ENCODE peak calls at places on chromosomes 6 and 20, in nine cellular contexts. One of them, this sample, is unnamed.

GRCh38 chr6:73796881-73797280 is 100.9 kb downstream of the CD109 start:
- DNase-seq in dorsolateral prefrontal cortex: no peak
- DNase-seq in fibroblast of mammary gland: peak; percentile 16
- DNase-seq in WERI-Rb-1: no peak
- DNase-seq in fibroblast of the aortic adventitia: no peak
- DNase-seq in psoas muscle: no peak
- DNase-seq in ovary: no peak
- DNase-seq in Caco-2: no peak
- DNase-seq in fibroblast of pulmonary artery: no peak
- DNase-seq in this sample: no peak

GRCh38 chr6:31610891-31611425 is 4.1 kb upstream of the AIF1 start:
- DNase-seq in WERI-Rb-1: no peak
- DNase-seq in fibroblast of mammary gland: peak; percentile 38
- DNase-seq in dorsolateral prefrontal cortex: no peak
- DNase-seq in fibroblast of pulmonary artery: no peak
- DNase-seq in ovary: no peak
- DNase-seq in psoas muscle: no peak
- DNase-seq in Caco-2: no peak
- DNase-seq in fibroblast of the aortic adventitia: no peak
- DNase-seq in this sample: peak; percentile 78

GRCh38 chr6:167898673-167899311 is 72.1 kb downstream of the AFDN start:
- DNase-seq in fibroblast of pulmonary artery: peak; percentile 70
- DNase-seq in dorsolateral prefrontal cortex: no peak
- DNase-seq in psoas muscle: no peak
- DNase-seq in WERI-Rb-1: no peak
- DNase-seq in ovary: no peak
- DNase-seq in fibroblast of mammary gland: peak; percentile 66
- DNase-seq in fibroblast of the aortic adventitia: peak; percentile 71
- DNase-seq in Caco-2: no peak
- DNase-seq in this sample: peak; percentile 59

GRCh38 chr6:35292494-35292893 is 5.1 kb upstream of the DEF6 start:
- DNase-seq in WERI-Rb-1: no peak
- DNase-seq in fibroblast of mammary gland: no peak
- DNase-seq in fibroblast of the aortic adventitia: no peak
- DNase-seq in psoas muscle: no peak
- DNase-seq in fibroblast of pulmonary artery: no peak
- DNase-seq in Caco-2: no peak
- DNase-seq in dorsolateral prefrontal cortex: no peak
- DNase-seq in ovary: no peak
- DNase-seq in this sample: no peak

GRCh38 chr20:35669221-35669620 is 4.5 kb upstream of the CPNE1 start:
- DNase-seq in fibroblast of pulmonary artery: no peak
- DNase-seq in ovary: no peak
- DNase-seq in Caco-2: no peak
- DNase-seq in fibroblast of mammary gland: no peak
- DNase-seq in psoas muscle: no peak
- DNase-seq in WERI-Rb-1: no peak
- DNase-seq in fibroblast of the aortic adventitia: no peak
- DNase-seq in dorsolateral prefrontal cortex: no peak
- DNase-seq in this sample: no peak

GRCh38 chr20:37988555-37988954 is 44.7 kb downstream of the TTI1 start:
- DNase-seq in psoas muscle: no peak
- DNase-seq in dorsolateral prefrontal cortex: no peak
- DNase-seq in WERI-Rb-1: no peak
- DNase-seq in Caco-2: no peak
- DNase-seq in fibroblast of pulmonary artery: no peak
- DNase-seq in ovary: no peak
- DNase-seq in fibroblast of the aortic adventitia: no peak
- DNase-seq in fibroblast of mammary gland: no peak
- DNase-seq in this sample: peak; percentile 5

GRCh38 chr6:140225587-140226438 is 851.4 kb upstream of the CITED2 start:
- DNase-seq in dorsolateral prefrontal cortex: no peak
- DNase-seq in fibroblast of the aortic adventitia: peak; percentile 84
- DNase-seq in Caco-2: no peak
- DNase-seq in fibroblast of mammary gland: peak; percentile 67
- DNase-seq in fibroblast of pulmonary artery: peak; percentile 35
- DNase-seq in psoas muscle: no peak
- DNase-seq in WERI-Rb-1: no peak
- DNase-seq in ovary: no peak
- DNase-seq in this sample: peak; percentile 57

GRCh38 chr20:59173938-59174496 is 10.4 kb downstream of the ZNF831 start:
- DNase-seq in fibroblast of pulmonary artery: no peak
- DNase-seq in Caco-2: no peak
- DNase-seq in psoas muscle: no peak
- DNase-seq in WERI-Rb-1: peak; percentile 72
- DNase-seq in ovary: no peak
- DNase-seq in fibroblast of the aortic adventitia: no peak
- DNase-seq in dorsolateral prefrontal cortex: no peak
- DNase-seq in fibroblast of mammary gland: no peak
- DNase-seq in this sample: no peak

GRCh38 chr20:33828912-33829560 is 17.9 kb downstream of the CHMP4B start:
- DNase-seq in fibroblast of pulmonary artery: no peak
- DNase-seq in fibroblast of the aortic adventitia: no peak
- DNase-seq in Caco-2: peak; percentile 57
- DNase-seq in ovary: no peak
- DNase-seq in dorsolateral prefrontal cortex: no peak
- DNase-seq in psoas muscle: no peak
- DNase-seq in WERI-Rb-1: no peak
- DNase-seq in fibroblast of mammary gland: no peak
- DNase-seq in this sample: no peak

GRCh38 chr6:67880939-67881705 is 754.0 kb upstream of the ADGRB3 start:
- DNase-seq in fibroblast of mammary gland: peak; percentile 27
- DNase-seq in Caco-2: no peak
- DNase-seq in fibroblast of the aortic adventitia: peak; percentile 8
- DNase-seq in fibroblast of pulmonary artery: peak; percentile 25
- DNase-seq in dorsolateral prefrontal cortex: no peak
- DNase-seq in ovary: no peak
- DNase-seq in psoas muscle: no peak
- DNase-seq in WERI-Rb-1: no peak
- DNase-seq in this sample: no peak

GRCh38 chr6:4788953-4789584 is 12.9 kb downstream of the CDYL start:
- DNase-seq in dorsolateral prefrontal cortex: no peak
- DNase-seq in psoas muscle: no peak
- DNase-seq in Caco-2: no peak
- DNase-seq in WERI-Rb-1: no peak
- DNase-seq in fibroblast of the aortic adventitia: no peak
- DNase-seq in fibroblast of mammary gland: no peak
- DNase-seq in ovary: no peak
- DNase-seq in fibroblast of pulmonary artery: no peak
- DNase-seq in this sample: no peak

GRCh38 chr6:66226099-66226498 is 519.1 kb upstream of the EYS start:
- DNase-seq in fibroblast of the aortic adventitia: no peak
- DNase-seq in fibroblast of mammary gland: peak; percentile 8
- DNase-seq in psoas muscle: no peak
- DNase-seq in dorsolateral prefrontal cortex: no peak
- DNase-seq in fibroblast of pulmonary artery: no peak
- DNase-seq in Caco-2: no peak
- DNase-seq in WERI-Rb-1: no peak
- DNase-seq in ovary: no peak
- DNase-seq in this sample: peak; percentile 15

GRCh38 chr6:113693866-113694265 is 163.3 kb upstream of the MARCKS start:
- DNase-seq in fibroblast of mammary gland: no peak
- DNase-seq in psoas muscle: no peak
- DNase-seq in dorsolateral prefrontal cortex: no peak
- DNase-seq in fibroblast of the aortic adventitia: peak; percentile 33
- DNase-seq in fibroblast of pulmonary artery: no peak
- DNase-seq in ovary: no peak
- DNase-seq in Caco-2: peak; percentile 58
- DNase-seq in WERI-Rb-1: no peak
- DNase-seq in this sample: no peak

GRCh38 chr6:2989332-2990178 is 10.1 kb upstream of the NQO2 start:
- DNase-seq in fibroblast of pulmonary artery: peak; percentile 100
- DNase-seq in psoas muscle: peak; percentile 66
- DNase-seq in fibroblast of the aortic adventitia: peak; percentile 97
- DNase-seq in dorsolateral prefrontal cortex: peak; percentile 78
- DNase-seq in WERI-Rb-1: peak; percentile 94
- DNase-seq in Caco-2: peak; percentile 91
- DNase-seq in ovary: peak; percentile 92
- DNase-seq in fibroblast of mammary gland: peak; percentile 97
- DNase-seq in this sample: peak; percentile 99

GRCh38 chr6:80545323-80545722 is 438.9 kb downstream of the BCKDHB start:
- DNase-seq in psoas muscle: no peak
- DNase-seq in fibroblast of the aortic adventitia: no peak
- DNase-seq in WERI-Rb-1: no peak
- DNase-seq in Caco-2: no peak
- DNase-seq in ovary: no peak
- DNase-seq in dorsolateral prefrontal cortex: no peak
- DNase-seq in fibroblast of pulmonary artery: no peak
- DNase-seq in fibroblast of mammary gland: no peak
- DNase-seq in this sample: no peak

GRCh38 chr6:160131636-160132296 is 10.2 kb downstream of the SLC22A1 start:
- DNase-seq in fibroblast of mammary gland: no peak
- DNase-seq in fibroblast of the aortic adventitia: no peak
- DNase-seq in psoas muscle: no peak
- DNase-seq in dorsolateral prefrontal cortex: no peak
- DNase-seq in fibroblast of pulmonary artery: no peak
- DNase-seq in Caco-2: no peak
- DNase-seq in ovary: no peak
- DNase-seq in WERI-Rb-1: no peak
- DNase-seq in this sample: no peak

GRCh38 chr6:45209762-45210161 is 118.4 kb upstream of the RUNX2 start:
- DNase-seq in fibroblast of mammary gland: peak; percentile 40
- DNase-seq in psoas muscle: no peak
- DNase-seq in fibroblast of pulmonary artery: no peak
- DNase-seq in Caco-2: no peak
- DNase-seq in dorsolateral prefrontal cortex: no peak
- DNase-seq in WERI-Rb-1: no peak
- DNase-seq in fibroblast of the aortic adventitia: peak; percentile 5
- DNase-seq in ovary: no peak
- DNase-seq in this sample: peak; percentile 4

GRCh38 chr6:97630592-97630991 is 347.6 kb upstream of the MMS22L start:
- DNase-seq in fibroblast of the aortic adventitia: peak; percentile 2
- DNase-seq in fibroblast of pulmonary artery: no peak
- DNase-seq in fibroblast of mammary gland: no peak
- DNase-seq in psoas muscle: no peak
- DNase-seq in WERI-Rb-1: no peak
- DNase-seq in ovary: no peak
- DNase-seq in dorsolateral prefrontal cortex: no peak
- DNase-seq in Caco-2: no peak
- DNase-seq in this sample: peak; percentile 39

DNA sequence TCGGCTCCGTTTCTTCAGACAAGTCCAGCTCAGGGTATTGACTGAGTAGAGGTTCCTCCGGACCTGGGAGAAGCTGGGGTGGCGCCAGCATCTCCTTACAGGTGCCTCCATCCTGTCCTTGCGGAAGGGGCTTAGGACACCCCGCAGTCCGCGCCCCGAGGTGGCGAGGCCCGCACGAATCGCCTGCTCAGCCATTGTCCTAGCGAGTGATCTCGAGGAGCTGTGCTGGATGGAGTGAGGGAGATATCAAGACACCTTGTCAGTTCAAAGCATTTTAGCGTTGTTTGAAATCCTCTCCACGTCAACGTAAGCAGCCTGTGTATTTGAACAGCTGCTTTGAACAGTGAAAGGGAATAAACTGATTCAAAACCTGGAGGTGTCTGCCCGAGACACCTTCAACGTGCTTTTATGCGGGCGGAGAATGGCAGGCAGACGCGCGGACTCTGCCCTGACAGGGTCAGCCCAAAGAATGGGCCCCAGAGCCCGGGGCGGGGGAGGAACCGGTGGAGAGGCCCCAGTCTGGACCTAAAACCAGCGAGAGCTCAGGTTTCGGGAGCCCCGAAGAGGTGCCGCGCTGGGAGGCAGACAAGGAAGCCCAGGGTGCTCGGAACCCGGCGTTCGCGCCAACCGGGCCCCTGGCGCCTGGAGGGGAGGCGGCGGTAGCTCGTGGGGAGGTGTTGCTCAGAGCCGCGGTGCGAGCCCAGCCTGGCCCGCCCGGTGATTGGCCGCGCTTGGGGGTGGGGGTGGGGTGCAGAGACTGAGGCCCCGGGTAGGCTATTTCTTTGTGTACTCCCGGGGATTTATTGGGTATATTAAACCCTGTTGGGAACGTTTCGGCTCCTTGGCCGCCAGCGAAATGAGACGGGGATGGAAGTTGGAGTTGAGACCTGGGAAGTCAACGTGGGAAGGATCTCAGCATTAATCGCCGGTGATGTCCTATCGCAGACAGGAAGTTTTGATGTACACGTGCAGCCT is 3.0 kb upstream of the POU3F2 start:
- DNase-seq in fibroblast of mammary gland: no peak
- DNase-seq in fibroblast of the aortic adventitia: no peak
- DNase-seq in fibroblast of pulmonary artery: no peak
- DNase-seq in psoas muscle: no peak
- DNase-seq in dorsolateral prefrontal cortex: no peak
- DNase-seq in WERI-Rb-1: no peak
- DNase-seq in Caco-2: no peak
- DNase-seq in ovary: no peak
- DNase-seq in this sample: no peak
- H3K4me3 ChIP-seq in fibroblast of mammary gland: no peak overlapping the region
- H3K4me3 ChIP-seq in fibroblast of the aortic adventitia: no peak overlapping the region
- H3K4me3 ChIP-seq in fibroblast of pulmonary artery: no peak overlapping the region
- H3K4me3 ChIP-seq in psoas muscle: peak overlapping the region; percentile 31
- H3K4me3 ChIP-seq in dorsolateral prefrontal cortex: peak overlapping the region; percentile 86
- H3K4me3 ChIP-seq in WERI-Rb-1: peak overlapping the region; percentile 55
- H3K4me3 ChIP-seq in Caco-2: peak overlapping the region; percentile 20
- H3K4me3 ChIP-seq in ovary: no peak overlapping the region
- H3K4me3 ChIP-seq in this sample: no peak overlapping the region

GRCh38 chr6:1781152-1781848 is 171.6 kb downstream of the FOXC1 start:
- DNase-seq in Caco-2: no peak
- DNase-seq in fibroblast of the aortic adventitia: no peak
- DNase-seq in ovary: no peak
- DNase-seq in fibroblast of pulmonary artery: no peak
- DNase-seq in WERI-Rb-1: no peak
- DNase-seq in psoas muscle: no peak
- DNase-seq in fibroblast of mammary gland: no peak
- DNase-seq in dorsolateral prefrontal cortex: no peak
- DNase-seq in this sample: no peak
- TF ChIP-seq CTCF in Caco-2: no peak
- TF ChIP-seq CTCF in fibroblast of the aortic adventitia: no peak
- TF ChIP-seq CTCF in ovary: no peak
- TF ChIP-seq CTCF in fibroblast of pulmonary artery: no peak
- TF ChIP-seq CTCF in WERI-Rb-1: no peak
- TF ChIP-seq CTCF in psoas muscle: no peak
- TF ChIP-seq CTCF in fibroblast of mammary gland: no peak
- TF ChIP-seq CTCF in dorsolateral prefrontal cortex: no peak
- TF ChIP-seq CTCF in this sample: no peak

GRCh38 chr20:25054995-25055629 is 2.8 kb downstream of the ACSS1 start:
- DNase-seq in psoas muscle: no peak
- DNase-seq in fibroblast of the aortic adventitia: peak; percentile 47
- DNase-seq in fibroblast of mammary gland: peak; percentile 58
- DNase-seq in WERI-Rb-1: no peak
- DNase-seq in Caco-2: no peak
- DNase-seq in fibroblast of pulmonary artery: no peak
- DNase-seq in ovary: peak; percentile 16
- DNase-seq in dorsolateral prefrontal cortex: no peak
- DNase-seq in this sample: peak; percentile 42
- H3K4me3 ChIP-seq in psoas muscle: peak overlapping the region; percentile 21
- H3K4me3 ChIP-seq in fibroblast of the aortic adventitia: no peak overlapping the region
- H3K4me3 ChIP-seq in fibroblast of mammary gland: no peak overlapping the region
- H3K4me3 ChIP-seq in WERI-Rb-1: no peak overlapping the region
- H3K4me3 ChIP-seq in Caco-2: no peak overlapping the region
- H3K4me3 ChIP-seq in fibroblast of pulmonary artery: no peak overlapping the region
- H3K4me3 ChIP-seq in ovary: no peak overlapping the region
- H3K4me3 ChIP-seq in dorsolateral prefrontal cortex: peak overlapping the region; percentile 85
- H3K4me3 ChIP-seq in this sample: no peak overlapping the region

DNA sequence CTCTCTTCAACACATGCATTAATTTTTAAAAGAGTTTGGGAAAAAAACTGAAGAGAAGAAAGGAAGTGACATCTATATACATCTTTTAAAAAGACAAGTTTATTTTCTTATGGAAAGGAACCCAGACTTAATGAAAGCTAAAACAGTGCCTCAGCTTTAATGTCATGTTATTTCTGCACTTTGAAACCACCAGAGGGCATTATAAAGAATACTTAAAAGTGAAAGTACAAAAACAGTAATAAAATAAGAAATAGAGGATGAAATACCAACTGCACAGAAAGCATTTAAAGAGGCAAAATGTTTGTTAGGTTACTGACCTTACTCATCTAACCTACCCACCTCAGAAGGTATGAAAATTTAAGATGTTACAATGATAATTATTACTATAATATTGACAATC is 98.8 kb downstream of the HUS1B start:
- DNase-seq in WERI-Rb-1: no peak
- DNase-seq in ovary: no peak
- DNase-seq in psoas muscle: no peak
- DNase-seq in fibroblast of the aortic adventitia: peak; percentile 20
- DNase-seq in fibroblast of mammary gland: peak; percentile 11
- DNase-seq in fibroblast of pulmonary artery: peak; percentile 18
- DNase-seq in dorsolateral prefrontal cortex: no peak
- DNase-seq in Caco-2: no peak
- DNase-seq in this sample: no peak
- TF ChIP-seq CTCF in WERI-Rb-1: no peak
- TF ChIP-seq CTCF in ovary: no peak
- TF ChIP-seq CTCF in psoas muscle: no peak
- TF ChIP-seq CTCF in fibroblast of the aortic adventitia: peak; percentile 30
- TF ChIP-seq CTCF in fibroblast of mammary gland: peak; percentile 27
- TF ChIP-seq CTCF in fibroblast of pulmonary artery: peak; percentile 28
- TF ChIP-seq CTCF in dorsolateral prefrontal cortex: no peak
- TF ChIP-seq CTCF in Caco-2: no peak
- TF ChIP-seq CTCF in this sample: peak; percentile 35